ENCODE peak calls at places on chromosomes 11 and 22, in seven cellular contexts. Q, S, Y, B, D, E and J are unnamed samples.

GRCh38 chr11:47004595-47005033 is 68.1 kb downstream of the CSTPP1 start:
- DNase-seq in S (peak; percentile 75), D (peak; percentile 90), B (no peak), Q (peak; percentile 53), Y (peak; percentile 61), E (peak; percentile 98), J (peak; percentile 97)

GRCh38 chr11:22860241-22860640 is at the start of gene CCDC179:
- DNase-seq in B (no peak), S (no peak), E (no peak), Q (no peak), D (no peak), Y (no peak), J (no peak)

GRCh38 chr22:35560824-35561223 is 20.2 kb downstream of the RASD2 start:
- DNase-seq in Q (no peak), E (no peak), Y (no peak), B (no peak), D (no peak), S (no peak), J (no peak)

GRCh38 chr11:116379185-116379828 is 393.5 kb downstream of the BUD13 start:
- DNase-seq in B (no peak), E (peak; percentile 42), Q (no peak), S (no peak), D (peak; percentile 12), Y (no peak), J (no peak)

GRCh38 chr11:63614136-63614664 is at the start of gene PLAAT3:
- DNase-seq in Q (peak; percentile 93), S (peak; percentile 88), B (peak; percentile 36), E (peak; percentile 83), Y (no peak), D (peak; percentile 83), J (peak; percentile 35)

GRCh38 chr22:43397766-43398165 is 14.0 kb upstream of the MPPED1 start:
- DNase-seq in Y (no peak), Q (no peak), E (no peak), D (no peak), S (no peak), B (no peak), J (no peak)

GRCh38 chr11:48013269-48013901 is 33.0 kb downstream of the PTPRJ start:
- DNase-seq in S (peak; percentile 34), Q (peak; percentile 64), D (peak; percentile 59), B (no peak), E (no peak), Y (no peak), J (no peak)

GRCh38 chr11:2565447-2566222 is 120.8 kb downstream of the KCNQ1 start:
- DNase-seq in D (no peak), S (peak; percentile 12), E (no peak), Q (peak; percentile 20), B (no peak), Y (no peak), J (no peak)

GRCh38 chr11:104410336-104410735 is 246.4 kb upstream of the PDGFD start:
- DNase-seq in E (peak; percentile 24), B (no peak), S (no peak), Y (no peak), Q (no peak), D (no peak), J (peak; percentile 71)

GRCh38 chr11:116928102-116928777 is 90.8 kb upstream of the APOA1 start:
- DNase-seq in E (peak; percentile 42), S (no peak), B (no peak), Y (no peak), D (no peak), Q (no peak), J (no peak)

GRCh38 chr11:93131709-93132108 is 66.1 kb downstream of the SLC36A4 start:
- DNase-seq in Y (no peak), Q (no peak), S (no peak), E (peak; percentile 3), D (no peak), B (no peak), J (no peak)

GRCh38 chr22:19806213-19807160 is 45.9 kb downstream of the TBX1 start:
- DNase-seq in E (no peak), Q (peak; percentile 82), S (peak; percentile 12), Y (peak; percentile 86), B (peak; percentile 38), D (peak; percentile 12), J (peak; percentile 23)

GRCh38 chr11:31240340-31240904 is 129.1 kb downstream of the DCDC1 start:
- DNase-seq in E (peak; percentile 72), D (peak; percentile 33), Q (no peak), S (no peak), B (peak; percentile 59), Y (peak; percentile 29), J (peak; percentile 16)

GRCh38 chr11:104164028-104164520 is at the start of gene PDGFD:
- DNase-seq in S (peak; percentile 64), E (peak; percentile 89), D (peak; percentile 88), Q (peak; percentile 59), B (no peak), Y (peak; percentile 67), J (peak; percentile 73)

GRCh38 chr22:27045103-27045940 is 387.9 kb downstream of the MIAT start:
- DNase-seq in B (no peak), Q (no peak), S (no peak), E (peak; percentile 45), D (peak; percentile 13), Y (peak; percentile 69), J (peak; percentile 83)

GRCh38 chr22:31075961-31076360 is 5.2 kb upstream of the SMTN start:
- DNase-seq in S (peak; percentile 93), E (peak; percentile 89), D (peak; percentile 63), B (no peak), Q (peak; percentile 69), Y (no peak), J (no peak)

GRCh38 chr22:32852346-32853251 is 51.1 kb downstream of the TIMP3 start:
- DNase-seq in D (peak; percentile 55), Y (no peak), E (peak; percentile 72), Q (no peak), S (peak; percentile 84), B (no peak), J (no peak)

GRCh38 chr22:28142361-28142801 is 223.3 kb upstream of the PITPNB start:
- DNase-seq in B (no peak), Q (no peak), D (peak; percentile 9), E (peak; percentile 97), Y (peak; percentile 20), S (no peak), J (peak; percentile 96)

GRCh38 chr22:30702856-30703255 is 8.2 kb downstream of the OSBP2 start:
- DNase-seq in E (no peak), Y (no peak), D (no peak), S (no peak), B (no peak), Q (no peak), J (no peak)

GRCh38 chr11:27735281-27735680 is 35.0 kb upstream of the BDNF start:
- DNase-seq in B (no peak), Y (no peak), S (no peak), E (peak; percentile 29), Q (no peak), D (no peak), J (peak; percentile 43)

GRCh38 chr22:36134167-36134566 is 26.4 kb downstream of the APOL3 start:
- DNase-seq in Q (no peak), Y (no peak), D (no peak), S (no peak), B (no peak), E (peak; percentile 39), J (no peak)

GRCh38 chr11:93517041-93517440 is 26.1 kb downstream of the SMCO4 start:
- DNase-seq in B (no peak), Y (no peak), S (no peak), Q (no peak), D (no peak), E (no peak), J (no peak)

GRCh38 chr22:42688914-42689275 is 31.8 kb downstream of the A4GALT start:
- DNase-seq in S (no peak), Y (no peak), B (no peak), D (peak; percentile 39), Q (no peak), E (no peak), J (no peak)

GRCh38 chr11:44133335-44133946 is 38.0 kb downstream of the EXT2 start:
- DNase-seq in D (peak; percentile 13), B (no peak), Q (no peak), Y (no peak), S (no peak), E (peak; percentile 73), J (peak; percentile 13)

GRCh38 chr11:45076761-45077160 is 69.7 kb upstream of the PRDM11 start:
- DNase-seq in Y (no peak), Q (no peak), D (no peak), E (no peak), B (no peak), S (no peak), J (no peak)

GRCh38 chr11:34192481-34193401 is 87.3 kb downstream of the NAT10 start:
- DNase-seq in D (peak; percentile 15), Q (no peak), E (peak; percentile 90), B (peak; percentile 60), S (peak; percentile 62), Y (peak; percentile 98), J (peak; percentile 93)
- H3K4me3 ChIP-seq in D (no peak overlapping the region), Q (no peak overlapping the region), E (no peak overlapping the region), B (peak overlapping the region; percentile 26), S (no peak overlapping the region), Y (peak overlapping the region; percentile 1), J (peak overlapping the region; percentile 41)

DNA sequence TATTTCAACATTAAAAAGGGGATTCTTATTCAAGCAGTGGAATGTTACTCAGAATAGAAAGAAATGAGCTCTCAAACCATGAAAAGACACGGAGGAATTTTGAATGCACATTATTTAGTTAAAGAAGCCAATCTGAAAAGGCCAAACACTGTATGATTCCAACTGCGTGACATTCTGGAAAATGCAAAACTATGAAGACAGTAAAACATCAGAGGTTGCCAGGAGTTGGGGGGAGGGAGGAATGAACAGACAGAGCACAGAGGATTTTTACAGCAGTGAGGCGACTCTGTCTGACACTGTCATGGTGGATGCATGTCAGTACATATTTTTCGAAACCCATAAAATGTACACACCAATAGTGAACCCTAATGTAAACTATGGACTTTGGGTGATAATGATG is 22.9 kb upstream of the THY1 start:
- DNase-seq in B (no peak), E (no peak), D (peak; percentile 39), S (no peak), Q (no peak), Y (no peak), J (no peak)
- H3K27ac ChIP-seq in B (no peak overlapping the region), E (no peak overlapping the region), D (no peak overlapping the region), S (no peak overlapping the region), Q (no peak overlapping the region), Y (no peak overlapping the region), J (no peak overlapping the region)

GRCh38 chr11:59754494-59754858 is 700 bp upstream of the STX3 start:
- DNase-seq in D (peak; percentile 26), S (peak; percentile 19), Y (no peak), E (no peak), Q (peak; percentile 50), B (no peak), J (no peak)

GRCh38 chr11:59755701-59756495 is 722 bp downstream of the STX3 start:
- DNase-seq in E (peak; percentile 80), B (peak; percentile 27), D (peak; percentile 82), S (peak; percentile 65), Y (peak; percentile 80), Q (peak; percentile 82), J (peak; percentile 63)

GRCh38 chr11:59754859-59755700 is at the start of gene STX3:
- DNase-seq in S (peak; percentile 74), E (peak; percentile 70), Y (peak; percentile 82), D (peak; percentile 75), B (peak; percentile 64), Q (peak; percentile 89), J (peak; percentile 46)

GRCh38 chr11:59756845-59757244 is 1.7 kb downstream of the STX3 start:
- DNase-seq in B (peak; percentile 26), D (peak; percentile 51), Y (peak; percentile 79), S (no peak), E (no peak), Q (peak; percentile 53), J (no peak)

GRCh38 chr11:59756496-59756840 is 1.3 kb downstream of the STX3 start:
- DNase-seq in Y (peak; percentile 67), B (no peak), S (no peak), D (no peak), Q (no peak), E (no peak), J (peak; percentile 29)
- H3K4me3 ChIP-seq in Y (peak overlapping the region; percentile 83), B (peak overlapping the region; percentile 90), S (peak overlapping the region; percentile 97), D (no peak overlapping the region), Q (peak overlapping the region; percentile 98), E (no peak overlapping the region), J (no peak overlapping the region)

GRCh38 chr11:90512846-90513245 is 290.0 kb upstream of the CHORDC1 start:
- DNase-seq in S (no peak), Y (no peak), D (no peak), B (no peak), E (no peak), Q (no peak), J (no peak)
- H3K27ac ChIP-seq in S (no peak overlapping the region), Y (no peak overlapping the region), D (no peak overlapping the region), B (no peak overlapping the region), E (no peak overlapping the region), Q (no peak overlapping the region), J (no peak overlapping the region)